ENCODE peak calls at places on chromosome 19, in six cellular contexts. One of them, this sample, is unnamed.

GRCh38 chr19:50449236-50449899 is 16.7 kb downstream of the MYBPC2 start:
- DNase-seq in left ventricle myocardium inferior: no peak
- DNase-seq in HFFc6: no peak
- DNase-seq in CD4-positive, alpha-beta T cell: no peak
- DNase-seq in endothelial cell: no peak
- DNase-seq in Calu3: no peak
- DNase-seq in this sample: no peak

GRCh38 chr19:48123907-48124675 is 13.5 kb upstream of the PLA2G4C start:
- DNase-seq in left ventricle myocardium inferior: no peak
- DNase-seq in HFFc6: peak
- DNase-seq in CD4-positive, alpha-beta T cell: no peak
- DNase-seq in endothelial cell: no peak
- DNase-seq in Calu3: peak
- DNase-seq in this sample: peak

GRCh38 chr19:50167314-50167721 is 4.2 kb upstream of the IZUMO2 start:
- DNase-seq in left ventricle myocardium inferior: no peak
- DNase-seq in HFFc6: no peak
- DNase-seq in CD4-positive, alpha-beta T cell: no peak
- DNase-seq in endothelial cell: no peak
- DNase-seq in Calu3: peak
- DNase-seq in this sample: no peak

GRCh38 chr19:10009269-10009665 is 1.0 kb downstream of the COL5A3 start:
- DNase-seq in left ventricle myocardium inferior: peak
- DNase-seq in HFFc6: peak
- DNase-seq in CD4-positive, alpha-beta T cell: peak
- DNase-seq in endothelial cell: peak
- DNase-seq in Calu3: peak
- DNase-seq in this sample: peak

GRCh38 chr19:54209748-54210494 is 9.3 kb downstream of the RPS9 start:
- DNase-seq in left ventricle myocardium inferior: peak
- DNase-seq in HFFc6: peak
- DNase-seq in CD4-positive, alpha-beta T cell: no peak
- DNase-seq in endothelial cell: no peak
- DNase-seq in Calu3: peak
- DNase-seq in this sample: peak

GRCh38 chr19:30522359-30522758 is 150.2 kb downstream of the ZNF536 start:
- DNase-seq in left ventricle myocardium inferior: no peak
- DNase-seq in HFFc6: no peak
- DNase-seq in CD4-positive, alpha-beta T cell: no peak
- DNase-seq in endothelial cell: no peak
- DNase-seq in Calu3: no peak
- DNase-seq in this sample: no peak

GRCh38 chr19:16319466-16319865 is 5.2 kb upstream of the KLF2 start:
- DNase-seq in left ventricle myocardium inferior: no peak
- DNase-seq in HFFc6: no peak
- DNase-seq in CD4-positive, alpha-beta T cell: no peak
- DNase-seq in endothelial cell: no peak
- DNase-seq in Calu3: no peak
- DNase-seq in this sample: no peak

GRCh38 chr19:39112338-39112890 is 13.2 kb upstream of the PAK4 start:
- DNase-seq in left ventricle myocardium inferior: no peak
- DNase-seq in HFFc6: no peak
- DNase-seq in CD4-positive, alpha-beta T cell: no peak
- DNase-seq in endothelial cell: no peak
- DNase-seq in Calu3: peak
- DNase-seq in this sample: no peak

GRCh38 chr19:9937001-9937411 is 691 bp upstream of the OLFM2 start:
- DNase-seq in left ventricle myocardium inferior: no peak
- DNase-seq in HFFc6: no peak
- DNase-seq in CD4-positive, alpha-beta T cell: no peak
- DNase-seq in endothelial cell: no peak
- DNase-seq in Calu3: no peak
- DNase-seq in this sample: no peak

GRCh38 chr19:1247747-1248453 is 483 bp upstream of the MIDN start:
- DNase-seq in left ventricle myocardium inferior: peak
- DNase-seq in HFFc6: peak
- DNase-seq in CD4-positive, alpha-beta T cell: peak
- DNase-seq in endothelial cell: peak
- DNase-seq in Calu3: peak
- DNase-seq in this sample: no peak
- TF ChIP-seq CTCF in left ventricle myocardium inferior: peak
- TF ChIP-seq CTCF in HFFc6: peak
- TF ChIP-seq CTCF in CD4-positive, alpha-beta T cell: no peak
- TF ChIP-seq CTCF in endothelial cell: no peak
- TF ChIP-seq CTCF in Calu3: no peak
- TF ChIP-seq CTCF in this sample: no peak

GRCh38 chr19:4641132-4641531 is 1.8 kb downstream of the TNFAIP8L1 start:
- DNase-seq in left ventricle myocardium inferior: no peak
- DNase-seq in HFFc6: no peak
- DNase-seq in CD4-positive, alpha-beta T cell: no peak
- DNase-seq in endothelial cell: no peak
- DNase-seq in Calu3: no peak
- DNase-seq in this sample: no peak
- TF ChIP-seq CTCF in left ventricle myocardium inferior: no peak
- TF ChIP-seq CTCF in HFFc6: no peak
- TF ChIP-seq CTCF in CD4-positive, alpha-beta T cell: no peak
- TF ChIP-seq CTCF in endothelial cell: no peak
- TF ChIP-seq CTCF in Calu3: no peak
- TF ChIP-seq CTCF in this sample: no peak

GRCh38 chr19:45922281-45922680 is 7.7 kb upstream of the NANOS2 start:
- DNase-seq in left ventricle myocardium inferior: no peak
- DNase-seq in HFFc6: no peak
- DNase-seq in CD4-positive, alpha-beta T cell: no peak
- DNase-seq in endothelial cell: no peak
- DNase-seq in Calu3: no peak
- DNase-seq in this sample: no peak
- TF ChIP-seq CTCF in left ventricle myocardium inferior: no peak
- TF ChIP-seq CTCF in HFFc6: peak
- TF ChIP-seq CTCF in CD4-positive, alpha-beta T cell: no peak
- TF ChIP-seq CTCF in endothelial cell: peak
- TF ChIP-seq CTCF in Calu3: no peak
- TF ChIP-seq CTCF in this sample: peak

GRCh38 chr19:2372076-2372612 is 12.1 kb downstream of the TMPRSS9 start:
- DNase-seq in left ventricle myocardium inferior: no peak
- DNase-seq in HFFc6: no peak
- DNase-seq in CD4-positive, alpha-beta T cell: no peak
- DNase-seq in endothelial cell: no peak
- DNase-seq in Calu3: no peak
- DNase-seq in this sample: no peak

GRCh38 chr19:2376784-2377519 is 16.9 kb downstream of the TMPRSS9 start:
- DNase-seq in left ventricle myocardium inferior: no peak
- DNase-seq in HFFc6: no peak
- DNase-seq in CD4-positive, alpha-beta T cell: no peak
- DNase-seq in endothelial cell: no peak
- DNase-seq in Calu3: no peak
- DNase-seq in this sample: no peak

GRCh38 chr19:2371656-2372055 is 11.6 kb downstream of the TMPRSS9 start:
- DNase-seq in left ventricle myocardium inferior: no peak
- DNase-seq in HFFc6: peak
- DNase-seq in CD4-positive, alpha-beta T cell: no peak
- DNase-seq in endothelial cell: no peak
- DNase-seq in Calu3: no peak
- DNase-seq in this sample: no peak

GRCh38 chr19:2375341-2376121 is 15.5 kb downstream of the TMPRSS9 start:
- DNase-seq in left ventricle myocardium inferior: no peak
- DNase-seq in HFFc6: no peak
- DNase-seq in CD4-positive, alpha-beta T cell: no peak
- DNase-seq in endothelial cell: no peak
- DNase-seq in Calu3: no peak
- DNase-seq in this sample: no peak

DNA sequence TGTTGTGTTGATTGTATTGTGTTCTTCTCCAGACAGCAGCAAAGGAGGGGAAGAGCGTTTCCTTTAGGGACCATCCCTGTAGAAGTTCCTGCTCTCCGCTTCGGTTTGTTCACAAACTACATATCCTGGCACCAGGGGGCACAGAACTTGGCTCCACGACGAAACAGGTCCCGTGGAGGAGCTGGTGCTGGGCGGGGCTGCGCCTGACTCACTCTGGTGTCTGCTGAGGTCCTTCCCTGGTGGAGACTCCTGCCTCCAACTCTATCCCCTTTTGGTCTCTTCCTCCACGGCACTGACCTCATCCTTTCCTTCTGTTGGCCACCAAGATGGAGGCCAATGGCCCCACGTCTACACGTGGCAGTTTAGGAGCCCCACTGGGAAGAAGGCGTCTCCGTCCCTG is 14.7 kb downstream of the TMPRSS9 start:
- DNase-seq in left ventricle myocardium inferior: no peak
- DNase-seq in HFFc6: no peak
- DNase-seq in CD4-positive, alpha-beta T cell: no peak
- DNase-seq in endothelial cell: no peak
- DNase-seq in Calu3: no peak
- DNase-seq in this sample: no peak
- TF ChIP-seq CTCF in left ventricle myocardium inferior: no peak
- TF ChIP-seq CTCF in HFFc6: no peak
- TF ChIP-seq CTCF in CD4-positive, alpha-beta T cell: no peak
- TF ChIP-seq CTCF in endothelial cell: no peak
- TF ChIP-seq CTCF in Calu3: no peak
- TF ChIP-seq CTCF in this sample: no peak

GRCh38 chr19:2335848-2336247 is 7.4 kb downstream of the SPPL2B start:
- DNase-seq in left ventricle myocardium inferior: no peak
- DNase-seq in HFFc6: no peak
- DNase-seq in CD4-positive, alpha-beta T cell: no peak
- DNase-seq in endothelial cell: no peak
- DNase-seq in Calu3: no peak
- DNase-seq in this sample: no peak

GRCh38 chr19:2336528-2337328 is 8.2 kb downstream of the SPPL2B start:
- DNase-seq in left ventricle myocardium inferior: no peak
- DNase-seq in HFFc6: no peak
- DNase-seq in CD4-positive, alpha-beta T cell: no peak
- DNase-seq in endothelial cell: no peak
- DNase-seq in Calu3: no peak
- DNase-seq in this sample: no peak

GRCh38 chr19:2338055-2338615 is 9.7 kb downstream of the SPPL2B start:
- DNase-seq in left ventricle myocardium inferior: no peak
- DNase-seq in HFFc6: no peak
- DNase-seq in CD4-positive, alpha-beta T cell: no peak
- DNase-seq in endothelial cell: no peak
- DNase-seq in Calu3: no peak
- DNase-seq in this sample: no peak

GRCh38 chr19:2338751-2339643 is 10.5 kb downstream of the SPPL2B start:
- DNase-seq in left ventricle myocardium inferior: no peak
- DNase-seq in HFFc6: no peak
- DNase-seq in CD4-positive, alpha-beta T cell: no peak
- DNase-seq in endothelial cell: no peak
- DNase-seq in Calu3: no peak
- DNase-seq in this sample: no peak

GRCh38 chr19:2337329-2337707 is 8.8 kb downstream of the SPPL2B start:
- DNase-seq in left ventricle myocardium inferior: no peak
- DNase-seq in HFFc6: peak
- DNase-seq in CD4-positive, alpha-beta T cell: no peak
- DNase-seq in endothelial cell: no peak
- DNase-seq in Calu3: no peak
- DNase-seq in this sample: peak
- TF ChIP-seq CTCF in left ventricle myocardium inferior: peak
- TF ChIP-seq CTCF in HFFc6: peak
- TF ChIP-seq CTCF in CD4-positive, alpha-beta T cell: no peak
- TF ChIP-seq CTCF in endothelial cell: peak
- TF ChIP-seq CTCF in Calu3: no peak
- TF ChIP-seq CTCF in this sample: peak

GRCh38 chr19:37361994-37362393 is 8.9 kb upstream of the ZNF527 start:
- DNase-seq in left ventricle myocardium inferior: no peak
- DNase-seq in HFFc6: peak
- DNase-seq in CD4-positive, alpha-beta T cell: no peak
- DNase-seq in endothelial cell: no peak
- DNase-seq in Calu3: no peak
- DNase-seq in this sample: no peak

DNA sequence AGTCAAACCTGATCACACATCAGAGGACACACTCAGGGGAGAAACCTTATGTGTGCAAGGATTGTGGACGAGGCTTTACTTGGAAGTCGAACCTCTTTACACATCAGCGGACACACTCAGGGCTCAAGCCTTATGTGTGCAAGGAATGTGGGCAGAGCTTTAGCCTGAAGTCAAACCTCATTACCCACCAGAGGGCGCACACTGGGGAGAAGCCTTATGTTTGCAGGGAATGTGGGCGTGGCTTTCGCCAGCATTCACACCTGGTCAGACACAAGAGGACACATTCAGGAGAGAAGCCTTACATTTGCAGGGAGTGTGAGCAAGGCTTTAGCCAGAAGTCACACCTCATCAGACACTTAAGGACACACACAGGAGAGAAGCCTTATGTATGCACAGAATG is 8.2 kb upstream of the ZNF527 start:
- DNase-seq in left ventricle myocardium inferior: no peak
- DNase-seq in HFFc6: no peak
- DNase-seq in CD4-positive, alpha-beta T cell: no peak
- DNase-seq in endothelial cell: no peak
- DNase-seq in Calu3: no peak
- DNase-seq in this sample: peak
- TF ChIP-seq CTCF in left ventricle myocardium inferior: peak
- TF ChIP-seq CTCF in HFFc6: peak
- TF ChIP-seq CTCF in CD4-positive, alpha-beta T cell: no peak
- TF ChIP-seq CTCF in endothelial cell: no peak
- TF ChIP-seq CTCF in Calu3: no peak
- TF ChIP-seq CTCF in this sample: no peak

DNA sequence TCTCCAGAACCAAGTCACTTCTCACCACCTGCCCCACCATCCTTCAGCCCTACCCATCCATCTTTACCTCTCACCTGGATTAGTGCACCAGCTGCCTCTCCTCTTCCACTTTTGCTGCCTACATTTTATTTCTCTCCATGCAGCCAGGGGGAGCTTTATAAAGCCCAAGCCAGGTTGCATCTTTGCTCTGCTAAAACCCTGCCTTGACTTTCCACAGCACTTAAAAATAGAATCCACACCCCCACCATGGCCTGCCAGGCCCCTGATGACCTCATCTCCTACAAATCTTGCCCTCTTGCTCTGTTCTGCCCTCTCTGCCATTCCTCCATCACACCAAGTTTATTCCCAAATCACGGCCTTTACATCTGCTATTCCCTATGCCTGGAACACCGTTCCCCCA is 1.8 kb downstream of the HOOK2 start:
- DNase-seq in left ventricle myocardium inferior: peak
- DNase-seq in HFFc6: no peak
- DNase-seq in CD4-positive, alpha-beta T cell: no peak
- DNase-seq in endothelial cell: no peak
- DNase-seq in Calu3: no peak
- DNase-seq in this sample: no peak
- TF ChIP-seq CTCF in left ventricle myocardium inferior: peak
- TF ChIP-seq CTCF in HFFc6: peak
- TF ChIP-seq CTCF in CD4-positive, alpha-beta T cell: no peak
- TF ChIP-seq CTCF in endothelial cell: no peak
- TF ChIP-seq CTCF in Calu3: no peak
- TF ChIP-seq CTCF in this sample: no peak